ENCODE peak calls at places on chromosomes 5 and 9, in eight cellular contexts. O, C, E, T, L, I, H and S are unnamed samples.
A peak's percentile ranks its signal among the peaks of the same experiment; 100 is the strongest.

GRCh38 chr9:134559013-134559412 is 82.6 kb upstream of the COL5A1 start:
- DNase-seq in C (no peak), O (no peak), L (no peak), E (no peak), I (no peak), H (no peak), T (peak; percentile 1), S (no peak)

GRCh38 chr5:113678924-113679575 is 165.6 kb downstream of the YTHDC2 start:
- DNase-seq in C (no peak), T (peak; percentile 26), E (no peak), L (peak; percentile 4), O (no peak), I (no peak), H (peak; percentile 27), S (peak; percentile 24)

GRCh38 chr5:128081111-128081865 is 2.3 kb upstream of the SLC12A2 start:
- DNase-seq in C (no peak), I (no peak), T (no peak), L (no peak), H (no peak), E (no peak), O (no peak), S (no peak)

GRCh38 chr5:147187163-147187562 is 47.7 kb upstream of the STK32A start:
- DNase-seq in H (no peak), I (no peak), O (no peak), T (no peak), L (no peak), C (no peak), E (no peak), S (no peak)

GRCh38 chr9:115400801-115401200 is 282.8 kb upstream of the TNC start:
- DNase-seq in H (no peak), E (no peak), T (no peak), O (peak; percentile 56), C (no peak), I (no peak), L (peak; percentile 93), S (no peak)

GRCh38 chr9:113654605-113655193 is 191.2 kb downstream of the RGS3 start:
- DNase-seq in H (no peak), L (no peak), E (no peak), T (peak; percentile 70), O (no peak), C (peak; percentile 51), I (no peak), S (no peak)

GRCh38 chr9:2727966-2728613 is 10.8 kb downstream of the KCNV2 start:
- DNase-seq in L (peak; percentile 36), H (peak; percentile 46), O (peak; percentile 35), E (no peak), I (no peak), T (peak; percentile 52), C (peak; percentile 78), S (peak; percentile 44)

GRCh38 chr5:158639876-158640570 is 459.7 kb downstream of the EBF1 start:
- DNase-seq in O (no peak), T (no peak), E (no peak), I (no peak), H (no peak), C (no peak), L (no peak), S (peak; percentile 24)

GRCh38 chr5:170479484-170479883 is 24.3 kb upstream of the KCNIP1 start:
- DNase-seq in O (peak; percentile 17), C (no peak), L (no peak), E (no peak), H (no peak), I (no peak), T (no peak), S (no peak)

GRCh38 chr5:2167671-2168070 is 284.9 kb upstream of the IRX4 start:
- DNase-seq in T (no peak), H (no peak), I (no peak), E (no peak), O (no peak), C (no peak), L (no peak), S (no peak)

GRCh38 chr5:143205386-143205785 is 198.1 kb downstream of the NR3C1 start:
- DNase-seq in T (no peak), H (no peak), L (peak; percentile 71), I (no peak), O (peak; percentile 91), C (no peak), E (no peak), S (no peak)

GRCh38 chr5:97019435-97020117 is 83.7 kb downstream of the LNPEP start:
- DNase-seq in L (no peak), I (no peak), E (no peak), T (no peak), H (no peak), C (no peak), O (peak; percentile 67), S (no peak)

GRCh38 chr5:118987988-118988945 is at the start of gene DTWD2:
- DNase-seq in C (peak; percentile 89), E (peak; percentile 78), L (peak; percentile 85), T (peak; percentile 91), I (peak; percentile 85), H (peak; percentile 96), O (peak; percentile 54), S (peak; percentile 83)